ENCODE peak calls at places on chromosome 15, in four cellular contexts. Z, O, X and D are unnamed samples.

GRCh38 chr15:42994546-42994945 is 74.0 kb upstream of the TTBK2 start:
- DNase-seq in Z (no peak), X (no peak), O (peak), D (no peak)

GRCh38 chr15:35437157-35437556 is 108.8 kb downstream of the DPH6 start:
- DNase-seq in Z (no peak), O (peak), X (no peak), D (no peak)

GRCh38 chr15:32849769-32850668 is 132.2 kb downstream of the GREM1 start:
- DNase-seq in Z (no peak), O (peak), X (no peak), D (no peak)

GRCh38 chr15:73004462-73004861 is 47.8 kb upstream of the NEO1 start:
- DNase-seq in Z (no peak), X (no peak), O (no peak), D (no peak)

GRCh38 chr15:74594455-74594854 is 21.2 kb upstream of the CLK3 start:
- DNase-seq in O (no peak), Z (no peak), X (no peak), D (no peak)

GRCh38 chr15:48072941-48073340 is 47.8 kb upstream of the SLC24A5 start:
- DNase-seq in Z (no peak), X (no peak), O (no peak), D (no peak)

GRCh38 chr15:38535451-38536200 is 29.0 kb downstream of the RASGRP1 start:
- DNase-seq in Z (no peak), O (peak), X (no peak), D (no peak)

GRCh38 chr15:86275361-86275760 is 195.7 kb downstream of the AGBL1 start:
- DNase-seq in X (no peak), Z (no peak), O (no peak), D (no peak)

GRCh38 chr15:50051811-50052419 is 67.1 kb downstream of the ATP8B4 start:
- DNase-seq in O (peak), X (peak), Z (peak), D (peak)

GRCh38 chr15:30062881-30063280 is 19.9 kb upstream of the GOLGA8J start:
- DNase-seq in O (no peak), X (no peak), Z (no peak), D (no peak)

GRCh38 chr15:88913017-88913849 is at the start of gene MFGE8:
- DNase-seq in Z (no peak), O (peak), X (peak), D (no peak)

GRCh38 chr15:52100807-52101206 is 11.8 kb downstream of the BCL2L10 start:
- DNase-seq in O (peak), X (no peak), Z (peak), D (peak)

GRCh38 chr15:76203766-76204557 is 107.3 kb downstream of the ETFA start:
- DNase-seq in Z (no peak), X (no peak), O (no peak), D (no peak)

GRCh38 chr15:48898083-48898482 is 20.1 kb downstream of the EID1 start:
- DNase-seq in X (no peak), Z (no peak), O (no peak), D (no peak)

GRCh38 chr15:101535170-101535902 is 45.8 kb upstream of the PCSK6 start:
- DNase-seq in Z (no peak), O (no peak), X (no peak), D (no peak)

GRCh38 chr15:100330629-100331215 is 11.1 kb downstream of the ADAMTS17 start:
- DNase-seq in X (no peak), Z (no peak), O (no peak), D (no peak)

GRCh38 chr15:99967841-99968371 is 234.7 kb upstream of the LYSMD4 start:
- DNase-seq in Z (no peak), O (no peak), X (no peak), D (no peak)

GRCh38 chr15:73744293-73744692 is 8.9 kb downstream of the INSYN1 start:
- DNase-seq in Z (no peak), X (peak), O (no peak), D (no peak)

GRCh38 chr15:57503051-57503702 is 88.5 kb upstream of the MYZAP start:
- DNase-seq in X (peak), Z (no peak), O (no peak), D (no peak)

GRCh38 chr15:41932101-41932500 is 38.2 kb upstream of the SPTBN5 start:
- DNase-seq in X (no peak), O (no peak), Z (no peak), D (no peak)

GRCh38 chr15:52085289-52085688 is 27.3 kb downstream of the BCL2L10 start:
- DNase-seq in X (no peak), O (no peak), Z (no peak), D (no peak)

DNA sequence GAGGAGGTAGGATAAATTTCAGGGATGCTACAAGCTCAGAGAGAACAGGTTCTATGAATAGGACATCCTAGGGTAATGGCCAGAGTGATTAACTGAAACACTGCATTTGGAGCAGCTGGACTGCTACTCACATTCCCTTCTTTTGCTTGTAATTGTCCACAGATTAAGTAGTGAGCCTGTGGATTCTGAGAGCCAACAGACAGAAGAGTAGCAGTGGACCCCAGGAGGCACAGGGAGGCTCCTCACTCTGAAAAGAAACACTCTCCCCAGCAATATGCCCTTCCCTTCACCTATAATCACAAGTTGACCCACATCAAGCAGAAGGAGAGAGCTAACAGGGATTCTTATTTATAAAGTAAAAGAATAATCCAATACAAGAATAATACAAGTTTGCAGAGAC is 10.6 kb upstream of the RFX7 start:
- DNase-seq in O (no peak), Z (no peak), X (no peak), D (no peak)
- TF ChIP-seq CTCF in O (no peak), Z (no peak), X (no peak), D (no peak)

DNA sequence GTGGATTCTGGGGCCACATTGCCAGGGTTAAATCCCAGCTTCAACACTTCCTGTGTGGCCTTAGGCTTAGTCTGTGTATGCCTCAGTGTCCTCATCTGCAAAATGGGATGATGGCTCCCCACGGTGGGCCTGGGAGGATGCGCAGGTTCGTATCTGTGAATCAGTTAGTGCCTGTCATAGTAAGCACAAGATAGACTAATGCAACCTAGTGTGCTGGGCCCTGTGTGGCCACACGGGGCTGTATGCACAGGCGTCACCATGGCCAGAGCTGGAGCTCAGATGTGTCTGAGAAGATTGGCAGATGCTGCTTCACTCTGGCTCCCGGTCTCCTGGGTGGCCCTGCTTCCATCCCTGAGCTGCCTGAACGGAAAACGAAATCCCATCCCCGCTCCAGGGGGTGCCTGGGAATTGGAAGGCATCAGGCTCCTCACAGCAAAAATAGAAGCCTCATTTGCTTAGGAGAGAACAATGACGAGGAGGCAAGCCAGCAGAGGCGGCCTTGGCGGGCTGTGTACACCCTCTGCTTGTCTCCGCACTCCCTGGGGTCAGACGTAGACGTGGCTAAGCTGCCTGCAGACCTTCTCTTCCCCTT is 103.6 kb downstream of the APBA2 start:
- DNase-seq in O (no peak), Z (no peak), X (peak), D (no peak)
- TF ChIP-seq CTCF in O (peak), Z (no peak), X (peak), D (no peak)

GRCh38 chr15:81754078-81754477 is 291.7 kb downstream of the MEX3B start:
- DNase-seq in Z (no peak), O (no peak), X (no peak), D (no peak)

GRCh38 chr15:81749667-81750360 is 296.0 kb downstream of the MEX3B start:
- DNase-seq in X (no peak), O (no peak), Z (no peak), D (no peak)

GRCh38 chr15:81751321-81751720 is 294.5 kb downstream of the MEX3B start:
- DNase-seq in Z (no peak), X (no peak), O (no peak), D (no peak)

GRCh38 chr15:81752149-81752942 is 293.5 kb downstream of the MEX3B start:
- DNase-seq in O (peak), Z (peak), X (no peak), D (no peak)

GRCh38 chr15:81752974-81753373 is 292.8 kb downstream of the MEX3B start:
- DNase-seq in Z (no peak), O (no peak), X (no peak), D (no peak)
- TF ChIP-seq CTCF in Z (no peak), O (no peak), X (no peak), D (no peak)

GRCh38 chr15:98382139-98382538 is 266.2 kb upstream of the IGF1R start:
- DNase-seq in Z (no peak), O (no peak), X (peak), D (no peak)
- TF ChIP-seq CTCF in Z (no peak), O (no peak), X (no peak), D (no peak)

GRCh38 chr15:25438601-25439455 is at the start of gene UBE3A:
- DNase-seq in X (peak), Z (peak), O (peak), D (peak)
- TF ChIP-seq CTCF in X (no peak), Z (no peak), O (peak), D (peak)